ENCODE peak calls at places on chromosomes 13 and 19, in six cellular contexts. A, I, W, H, T and E are unnamed samples.

GRCh38 chr13:113862766-113863510 is 938 bp downstream of the GAS6 start:
- DNase-seq in A (peak), I (peak), W (no peak), H (peak), T (peak), E (no peak)

GRCh38 chr13:23921451-23921888 is 24.2 kb upstream of the C1QTNF9B start:
- DNase-seq in A (no peak), I (no peak), W (no peak), H (peak), T (peak), E (no peak)

GRCh38 chr19:10828981-10829821 is 6.8 kb downstream of the TMED1 start:
- DNase-seq in A (no peak), I (peak), W (no peak), H (peak), T (no peak), E (no peak)

GRCh38 chr19:4391701-4392543 is 8.4 kb downstream of the SH3GL1 start:
- DNase-seq in A (no peak), I (peak), W (no peak), H (no peak), T (peak), E (peak)

GRCh38 chr13:50393641-50394040 is 378.4 kb downstream of the KCNRG start:
- DNase-seq in A (no peak), I (no peak), W (no peak), H (peak), T (peak), E (no peak)

GRCh38 chr13:33446821-33447481 is 161.4 kb upstream of the STARD13 start:
- DNase-seq in A (no peak), I (no peak), W (no peak), H (no peak), T (no peak), E (no peak)

GRCh38 chr19:7652061-7652641 is 15.2 kb downstream of the STXBP2 start:
- DNase-seq in A (peak), I (peak), W (peak), H (peak), T (peak), E (peak)

GRCh38 chr19:58568731-58569130 is 4.4 kb downstream of the MZF1 start:
- DNase-seq in A (peak), I (peak), W (no peak), H (no peak), T (no peak), E (no peak)

GRCh38 chr19:35124098-35125060 is 8.8 kb downstream of the FXYD3 start:
- DNase-seq in A (peak), I (peak), W (no peak), H (peak), T (peak), E (no peak)

GRCh38 chr19:57267294-57267693 is 13.0 kb upstream of the ZNF460 start:
- DNase-seq in A (no peak), I (no peak), W (no peak), H (no peak), T (no peak), E (peak)

GRCh38 chr19:52138614-52139290 is 986 bp downstream of the ZNF616 start:
- DNase-seq in A (no peak), I (peak), W (peak), H (peak), T (peak), E (no peak)

GRCh38 chr13:98923641-98924397 is 54.0 kb downstream of the DOCK9 start:
- DNase-seq in A (no peak), I (no peak), W (no peak), H (no peak), T (no peak), E (no peak)

GRCh38 chr13:95677564-95678386 is 836 bp downstream of the DNAJC3 start:
- DNase-seq in A (no peak), I (no peak), W (no peak), H (peak), T (peak), E (no peak)

GRCh38 chr19:5808120-5808816 is 3.4 kb downstream of the NRTN start:
- DNase-seq in A (no peak), I (no peak), W (no peak), H (no peak), T (no peak), E (no peak)

GRCh38 chr19:988081-988480 is 3.9 kb downstream of the WDR18 start:
- DNase-seq in A (no peak), I (no peak), W (no peak), H (no peak), T (no peak), E (no peak)

GRCh38 chr19:13795595-13796300 is 505 bp downstream of the ZSWIM4 start:
- DNase-seq in A (peak), I (no peak), W (no peak), H (peak), T (no peak), E (no peak)

GRCh38 chr13:55576389-55576788 is 1564.3 kb upstream of the PRR20A start:
- DNase-seq in A (no peak), I (no peak), W (no peak), H (no peak), T (no peak), E (no peak)

GRCh38 chr13:53281677-53282076 is 253.1 kb downstream of the OLFM4 start:
- DNase-seq in A (no peak), I (no peak), W (no peak), H (no peak), T (no peak), E (no peak)

GRCh38 chr13:98143157-98143553 is 261 bp downstream of the FARP1 start:
- DNase-seq in A (peak), I (peak), W (no peak), H (no peak), T (no peak), E (no peak)

DNA sequence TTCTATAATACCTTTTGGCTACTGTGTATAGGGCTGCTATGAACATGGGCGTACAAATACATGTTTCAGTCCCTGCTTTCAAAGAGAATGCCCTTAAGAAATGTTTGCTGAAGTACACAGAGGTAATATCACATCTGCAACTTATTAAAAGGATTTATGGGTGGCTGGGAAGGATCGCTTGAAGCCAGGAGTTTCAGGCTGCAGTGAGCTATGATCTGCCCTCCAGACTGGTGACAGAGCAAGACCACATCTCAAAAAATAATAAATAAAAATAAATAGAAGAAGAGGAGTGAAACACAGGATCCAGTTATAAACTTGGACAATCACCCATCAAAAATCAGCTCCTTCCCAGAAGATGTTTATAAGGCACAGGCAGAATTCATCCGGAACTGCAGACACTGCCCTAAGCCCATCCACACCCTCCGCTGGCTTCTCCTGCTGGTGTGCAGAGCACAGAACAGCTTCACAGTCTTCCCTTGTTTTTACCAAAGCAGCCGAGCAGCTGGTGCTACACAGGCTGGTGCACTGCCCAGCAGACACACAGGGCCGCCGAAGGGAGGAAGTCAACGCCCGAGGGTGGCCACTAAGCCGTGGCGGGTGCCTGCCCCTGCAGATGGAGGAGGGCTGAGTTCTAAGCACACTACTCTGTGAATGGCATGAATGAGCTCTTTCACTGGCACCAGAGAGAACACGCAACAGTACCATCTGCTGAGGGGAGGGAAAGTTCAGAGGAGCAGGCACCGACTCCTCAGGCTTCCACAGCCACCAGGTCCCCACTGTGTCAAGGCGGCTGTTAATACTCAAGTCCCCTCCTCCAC is 44.0 kb downstream of the BRD4 start:
- DNase-seq in A (no peak), I (no peak), W (no peak), H (no peak), T (no peak), E (peak)
- TF ChIP-seq CTCF in A (no peak), I (no peak), W (no peak), H (no peak), T (no peak), E (peak)

GRCh38 chr19:42045575-42045974 is 24.4 kb downstream of the GRIK5 start:
- DNase-seq in A (no peak), I (no peak), W (no peak), H (no peak), T (no peak), E (no peak)
- TF ChIP-seq CTCF in A (no peak), I (no peak), W (no peak), H (no peak), T (no peak), E (no peak)

GRCh38 chr13:49184621-49185020 is 35.5 kb upstream of the MLNR start:
- DNase-seq in A (no peak), I (no peak), W (no peak), H (no peak), T (no peak), E (no peak)
- TF ChIP-seq CTCF in A (no peak), I (no peak), W (no peak), H (no peak), T (no peak), E (no peak)

GRCh38 chr19:21022996-21023395 is 2.5 kb downstream of the ZNF430 start:
- DNase-seq in A (no peak), I (no peak), W (no peak), H (no peak), T (peak), E (no peak)
- TF ChIP-seq CTCF in A (no peak), I (no peak), W (no peak), H (no peak), T (no peak), E (no peak)

GRCh38 chr13:22454586-22454985 is 726.2 kb upstream of the SGCG start:
- DNase-seq in A (no peak), I (no peak), W (no peak), H (peak), T (no peak), E (no peak)

GRCh38 chr13:22449251-22449650 is 731.5 kb upstream of the SGCG start:
- DNase-seq in A (no peak), I (no peak), W (no peak), H (no peak), T (no peak), E (no peak)

GRCh38 chr13:22451345-22451744 is 729.4 kb upstream of the SGCG start:
- DNase-seq in A (no peak), I (no peak), W (no peak), H (no peak), T (no peak), E (no peak)

DNA sequence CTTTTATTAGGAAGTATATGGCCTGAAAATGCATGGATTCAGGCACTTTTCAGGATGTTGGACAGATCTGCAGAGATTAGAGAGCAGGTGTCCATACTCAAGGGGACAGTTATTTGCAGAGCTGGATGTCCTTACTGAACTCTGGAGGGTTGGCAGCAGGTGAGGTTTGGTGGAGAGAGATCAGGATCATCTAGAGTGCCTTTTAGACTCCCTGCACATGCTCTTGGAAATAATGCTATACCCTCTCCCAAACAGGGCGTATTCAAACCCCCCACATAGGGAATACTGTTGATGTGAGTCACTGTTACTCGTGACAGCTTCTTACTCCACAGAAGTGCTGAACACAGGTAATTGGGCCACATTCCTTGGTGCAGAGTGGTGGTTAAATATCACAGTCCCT is 725.7 kb upstream of the SGCG start:
- DNase-seq in A (no peak), I (no peak), W (no peak), H (no peak), T (no peak), E (no peak)
- TF ChIP-seq CTCF in A (no peak), I (no peak), W (no peak), H (no peak), T (no peak), E (no peak)

GRCh38 chr19:36203293-36203692 is 11.2 kb downstream of the ZNF565 start:
- DNase-seq in A (no peak), I (no peak), W (no peak), H (no peak), T (no peak), E (no peak)
- TF ChIP-seq CTCF in A (no peak), I (no peak), W (no peak), H (no peak), T (no peak), E (no peak)